ENCODE peak calls at places on chromosomes 2 and 18, in eight cellular contexts. E is left lung, L is mucosa of descending colon, J is heart right ventricle, O is heart left ventricle, N is upper lobe of left lung, D is lower lobe of right lung, A is pancreas. H is an unnamed sample.

GRCh38 chr2:19801367-19802087 is 100.3 kb downstream of the TTC32 start:
- ATAC-seq in O (peak; percentile 98), N (peak; percentile 81), A (peak; percentile 83), L (peak; percentile 56), J (peak; percentile 89), E (peak; percentile 95), D (peak; percentile 87), H (peak; percentile 97)

GRCh38 chr2:53035153-53035552 is 732.5 kb upstream of the CHAC2 start:
- ATAC-seq in O (no peak), J (no peak), A (no peak), N (no peak), L (no peak), D (no peak), E (no peak), H (no peak)

GRCh38 chr2:36530983-36531354 is 67.0 kb downstream of the FEZ2 start:
- ATAC-seq in J (peak; percentile 90), L (no peak), A (peak; percentile 36), D (peak; percentile 61), O (peak; percentile 73), N (no peak), E (no peak), H (peak; percentile 51)

GRCh38 chr2:54601339-54601738 is 122.1 kb upstream of the EML6 start:
- ATAC-seq in L (no peak), J (no peak), A (no peak), D (no peak), N (no peak), E (no peak), O (no peak), H (no peak)

GRCh38 chr2:204654679-204655078 is 109.4 kb downstream of the PARD3B start:
- ATAC-seq in E (no peak), A (no peak), L (no peak), D (no peak), J (no peak), O (no peak), N (no peak), H (no peak)

GRCh38 chr18:51668101-51668500 is 470.6 kb upstream of the MEX3C start:
- ATAC-seq in J (no peak), E (peak; percentile 84), L (peak; percentile 38), N (no peak), D (peak; percentile 50), A (peak; percentile 79), O (no peak), H (no peak)

GRCh38 chr2:124640221-124640750 is 615.2 kb downstream of the CNTNAP5 start:
- ATAC-seq in D (no peak), E (no peak), A (no peak), N (no peak), L (no peak), J (no peak), O (no peak), H (no peak)

GRCh38 chr2:135183822-135184221 is 131.7 kb downstream of the RAB3GAP1 start:
- ATAC-seq in D (no peak), L (no peak), J (no peak), E (no peak), O (no peak), N (no peak), A (no peak), H (no peak)

GRCh38 chr2:492178-492577 is 185.0 kb downstream of the TMEM18 start:
- ATAC-seq in E (no peak), D (no peak), A (no peak), J (no peak), N (no peak), L (no peak), O (no peak), H (no peak)

GRCh38 chr2:229445501-229446294 is 174.6 kb upstream of the PID1 start:
- ATAC-seq in E (peak; percentile 51), O (peak; percentile 58), L (peak; percentile 12), J (peak; percentile 67), N (no peak), D (no peak), A (peak; percentile 38), H (peak; percentile 39)

GRCh38 chr2:88574445-88574844 is 52.8 kb downstream of the EIF2AK3 start:
- ATAC-seq in A (no peak), O (no peak), L (no peak), E (no peak), J (no peak), N (no peak), D (no peak), H (no peak)

GRCh38 chr2:238143239-238143951 is 4.9 kb downstream of the KLHL30 start:
- ATAC-seq in E (no peak), J (peak; percentile 53), O (peak; percentile 59), N (no peak), L (no peak), A (peak; percentile 25), D (no peak), H (no peak)

GRCh38 chr18:46346213-46346612 is 242.0 kb downstream of the HAUS1 start:
- ATAC-seq in E (no peak), J (no peak), A (no peak), L (no peak), O (no peak), N (no peak), D (no peak), H (no peak)

DNA sequence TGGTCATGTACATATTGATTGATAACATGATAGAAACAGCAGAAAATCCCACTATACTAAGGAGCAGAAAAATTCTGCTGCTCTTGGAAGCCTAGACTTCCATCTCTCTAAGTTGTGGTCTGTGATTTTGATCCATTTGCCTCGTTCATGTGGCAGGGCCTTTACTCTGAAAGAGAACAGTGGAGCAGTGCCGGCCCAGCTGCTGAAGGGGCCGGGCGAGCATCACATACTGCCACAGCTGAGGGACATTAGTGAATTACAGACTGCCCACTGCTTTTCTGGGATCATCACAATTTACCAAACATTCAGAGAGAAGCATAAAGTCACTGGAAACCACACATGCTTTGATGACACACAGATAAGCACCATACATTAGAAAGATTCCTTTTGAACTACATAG is 217.0 kb upstream of the BOD1L2 start:
- ATAC-seq in D (no peak), L (no peak), N (no peak), J (no peak), O (no peak), A (no peak), E (no peak), H (no peak)
- H3K4me3 ChIP-seq in D (no peak overlapping the region), L (no peak overlapping the region), N (no peak overlapping the region), J (no peak overlapping the region), O (no peak overlapping the region), A (no peak overlapping the region), E (no peak overlapping the region), H (no peak overlapping the region)

DNA sequence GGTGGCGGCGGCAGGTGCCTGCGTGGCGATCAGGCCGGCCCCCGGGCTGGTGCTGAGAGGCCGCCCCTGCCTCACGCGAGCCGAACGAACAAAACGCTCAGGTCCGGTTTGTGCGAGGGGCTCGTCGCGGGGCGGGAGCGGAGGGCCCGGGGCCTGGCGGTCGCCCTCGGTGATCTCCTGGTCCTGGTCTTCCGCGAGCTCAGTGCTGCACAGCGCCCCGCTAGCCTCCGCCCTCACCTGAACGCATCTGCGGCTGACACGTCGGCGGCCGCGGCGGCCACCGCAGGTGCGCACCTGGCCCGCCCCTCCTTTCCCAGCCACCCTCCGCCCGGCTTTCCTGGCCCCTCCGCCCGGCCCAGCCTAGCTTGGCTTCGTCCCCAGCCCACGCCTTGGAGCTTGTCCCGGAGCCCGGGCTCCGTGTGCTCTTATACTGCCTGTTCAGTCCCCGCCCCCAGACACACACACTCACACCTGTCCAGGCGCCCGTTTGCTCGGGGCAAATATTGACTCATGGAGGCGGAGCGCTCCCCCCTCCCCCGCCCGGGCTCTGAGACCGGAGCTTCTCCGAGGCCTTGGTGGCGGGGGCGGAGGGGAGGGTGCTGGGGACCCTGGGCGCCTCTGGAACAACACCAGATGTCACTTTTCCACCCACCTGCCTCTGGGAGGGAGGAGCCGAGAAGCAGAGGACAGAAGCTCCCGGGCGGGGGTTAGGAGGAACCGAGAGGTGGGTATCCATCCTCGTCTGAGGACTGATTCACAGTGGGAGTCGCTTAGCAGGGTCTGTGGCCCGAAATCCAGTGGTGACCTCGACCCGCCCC is 8.6 kb upstream of the CRYBA2 start:
- ATAC-seq in A (peak; percentile 78), J (peak; percentile 7), E (peak; percentile 87), N (peak; percentile 88), O (peak; percentile 25), L (peak; percentile 84), D (peak; percentile 91), H (no peak)
- H3K4me3 ChIP-seq in A (peak overlapping the region; percentile 46), J (no peak overlapping the region), E (peak overlapping the region; percentile 28), N (no peak overlapping the region), O (peak overlapping the region; percentile 4), L (peak overlapping the region; percentile 25), D (peak overlapping the region; percentile 45), H (no peak overlapping the region)

GRCh38 chr2:200308421-200309295 is 2.2 kb downstream of the SPATS2L start:
- ATAC-seq in D (no peak), A (peak; percentile 2), J (no peak), E (no peak), O (no peak), N (no peak), L (no peak), H (no peak)
- H3K4me3 ChIP-seq in D (peak overlapping the region; percentile 79), A (no peak overlapping the region), J (peak overlapping the region; percentile 92), E (peak overlapping the region; percentile 86), O (peak overlapping the region; percentile 91), N (no peak overlapping the region), L (no peak overlapping the region), H (peak overlapping the region; percentile 86)

GRCh38 chr2:215514516-215514915 is 78.6 kb upstream of the FN1 start:
- ATAC-seq in L (no peak), N (no peak), O (no peak), A (no peak), J (no peak), D (no peak), E (no peak), H (no peak)
- H3K4me3 ChIP-seq in L (no peak overlapping the region), N (no peak overlapping the region), O (no peak overlapping the region), A (no peak overlapping the region), J (no peak overlapping the region), D (no peak overlapping the region), E (no peak overlapping the region), H (no peak overlapping the region)

GRCh38 chr2:44056947-44057346 is 61.2 kb upstream of the LRPPRC start:
- ATAC-seq in O (no peak), D (no peak), E (no peak), J (no peak), N (no peak), A (no peak), L (no peak), H (no peak)
- H3K4me3 ChIP-seq in O (no peak overlapping the region), D (no peak overlapping the region), E (no peak overlapping the region), J (no peak overlapping the region), N (no peak overlapping the region), A (no peak overlapping the region), L (no peak overlapping the region), H (no peak overlapping the region)

DNA sequence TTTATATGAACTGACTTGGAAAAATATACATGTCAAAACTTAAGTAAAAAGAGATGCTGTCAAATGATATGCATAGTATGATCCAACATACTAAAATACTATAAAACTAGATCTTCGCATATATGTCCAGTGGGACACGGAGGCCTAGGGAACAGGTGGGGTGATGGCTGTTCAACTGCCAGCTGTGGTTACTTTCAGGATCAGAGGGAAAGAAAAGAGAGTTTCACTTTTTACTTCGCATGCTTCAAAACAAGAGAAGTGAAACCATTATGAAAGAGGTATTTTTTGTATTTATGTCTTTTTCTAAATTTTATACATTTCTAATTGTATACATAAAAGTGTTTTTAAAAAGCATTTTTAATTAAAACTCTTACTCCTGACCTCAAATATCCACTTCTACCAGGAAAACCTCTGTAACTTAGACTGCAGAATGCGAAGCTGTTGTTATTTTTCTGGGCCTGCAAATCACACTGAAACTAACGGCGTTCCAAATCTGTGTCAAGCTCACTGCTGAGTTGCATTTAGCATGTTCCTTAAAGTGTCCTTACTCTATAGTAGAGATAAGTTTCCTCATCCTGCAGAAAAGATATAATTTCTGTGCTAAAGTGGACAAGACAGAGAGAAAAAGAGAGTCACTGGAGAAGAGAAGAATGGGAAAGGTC is 97.8 kb upstream of the SLC35G4 start:
- ATAC-seq in D (no peak), N (no peak), A (no peak), O (no peak), L (no peak), J (no peak), E (no peak), H (no peak)
- H3K4me3 ChIP-seq in D (no peak overlapping the region), N (no peak overlapping the region), A (no peak overlapping the region), O (no peak overlapping the region), L (no peak overlapping the region), J (no peak overlapping the region), E (no peak overlapping the region), H (no peak overlapping the region)